ENCODE peak calls at places on chromosomes 11 and 22, in five cellular contexts. Q is activated T-cell treated with anti-CD3 and anti-CD28 coated beads, Interleukin-2, amount 50 U/mL, for 4 hours; B is Right ventricle myocardium superior; G is left lung; X is activated naive CD8-positive, alpha-beta T cell treated with anti-CD3 and anti-CD28 coated beads, Interleukin-2, amount 50 U/mL, for 24 hours. O is an unnamed sample.

GRCh38 chr11:65781152-65781961 is 581 bp upstream of the AP5B1 start:
- ATAC-seq in B (peak; percentile 25), G (peak; percentile 51), Q (peak; percentile 37), X (peak; percentile 23), O (peak; percentile 39)

GRCh38 chr11:10327254-10327653 is 22.4 kb downstream of the ADM start:
- ATAC-seq in X (no peak), B (peak; percentile 75), Q (no peak), G (no peak), O (peak; percentile 46)

GRCh38 chr11:19251577-19251976 is 10.8 kb upstream of the E2F8 start:
- ATAC-seq in B (no peak), Q (no peak), G (no peak), X (no peak), O (no peak)

GRCh38 chr11:107550304-107550703 is 15.2 kb downstream of the ALKBH8 start:
- ATAC-seq in Q (no peak), G (peak; percentile 76), B (no peak), X (no peak), O (no peak)

GRCh38 chr11:86152006-86152862 is 83.3 kb upstream of the PICALM start:
- ATAC-seq in G (peak; percentile 9), B (peak; percentile 16), Q (no peak), X (no peak), O (peak; percentile 37)

GRCh38 chr22:17213976-17214375 is 5.3 kb downstream of the ADA2 start:
- ATAC-seq in G (peak; percentile 81), X (peak; percentile 40), B (peak; percentile 78), Q (peak; percentile 27), O (no peak)

GRCh38 chr11:49302360-49302759 is 94.0 kb upstream of the FOLH1 start:
- ATAC-seq in X (no peak), B (no peak), G (no peak), Q (no peak), O (no peak)

GRCh38 chr11:128328955-128329551 is 258.3 kb downstream of the ETS1 start:
- ATAC-seq in X (no peak), B (peak; percentile 45), Q (peak; percentile 11), G (peak; percentile 40), O (peak; percentile 71)

GRCh38 chr22:41782316-41782715 is 18.2 kb upstream of the CCDC134 start:
- ATAC-seq in G (no peak), B (no peak), Q (peak; percentile 15), X (peak; percentile 48), O (no peak)

GRCh38 chr11:42870480-42870879 is 441.3 kb upstream of the API5 start:
- ATAC-seq in X (no peak), G (no peak), B (no peak), Q (no peak), O (no peak)

GRCh38 chr11:12433571-12434061 is 56.2 kb downstream of the PARVA start:
- ATAC-seq in Q (no peak), X (no peak), B (no peak), G (no peak), O (peak; percentile 33)

GRCh38 chr11:105211806-105212531 is 72.4 kb upstream of the CARD18 start:
- ATAC-seq in B (no peak), G (peak; percentile 15), Q (no peak), X (no peak), O (no peak)

GRCh38 chr11:74639533-74639932 is 47.2 kb downstream of the POLD3 start:
- ATAC-seq in X (no peak), Q (no peak), G (no peak), B (peak; percentile 25), O (no peak)

GRCh38 chr22:28998681-28999080 is 63.0 kb downstream of the C22orf31 start:
- ATAC-seq in Q (no peak), G (peak; percentile 37), X (no peak), B (no peak), O (no peak)

GRCh38 chr11:40276960-40277359 is 1182.5 kb downstream of the LRRC4C start:
- ATAC-seq in X (no peak), B (no peak), Q (no peak), G (no peak), O (no peak)

GRCh38 chr11:2825886-2826678 is 59.5 kb downstream of the CDKN1C start:
- ATAC-seq in X (no peak), B (peak; percentile 84), Q (no peak), G (peak; percentile 89), O (peak; percentile 88)

GRCh38 chr22:37747090-37747714 is 50.4 kb downstream of the TRIOBP start:
- ATAC-seq in X (no peak), G (peak; percentile 1), Q (no peak), B (peak; percentile 0), O (peak; percentile 8)

GRCh38 chr11:112613051-112613972 is 347.9 kb upstream of the NCAM1 start:
- ATAC-seq in Q (no peak), G (peak; percentile 46), X (no peak), B (no peak), O (peak; percentile 35)

O was measured in gastroesophageal sphincter.